ENCODE peak calls at places on chromosomes 7 and 10, in ten cellular contexts. K is right lobe of liver, P is K562, M is lung, F is tibial artery, L is uterus, G is fibroblast of the aortic adventitia, C is fibroblast of pulmonary artery, Q is mammary epithelial cell, I is lower leg skin. V is an unnamed sample.
A peak's percentile ranks its signal among the peaks of the same experiment; 100 is the strongest.

GRCh38 chr10:49280001-49280408 is 19.0 kb upstream of the C10orf71 start:
- DNase-seq in K (no peak), P (no peak), M (no peak), F (no peak), L (no peak), G (peak; percentile 45), C (peak; percentile 40), Q (peak; percentile 20), I (no peak), V (no peak)

GRCh38 chr7:141167376-141167964 is 93.6 kb downstream of the TMEM178B start:
- DNase-seq in K (no peak), P (no peak), M (no peak), F (no peak), L (no peak), G (no peak), C (no peak), Q (no peak), I (no peak), V (no peak)

GRCh38 chr10:13049774-13050420 is 48.4 kb upstream of the CCDC3 start:
- DNase-seq in K (no peak), P (no peak), M (no peak), F (no peak), L (no peak), G (no peak), C (no peak), Q (no peak), I (no peak), V (no peak)

GRCh38 chr7:26525413-26526287 is 234.0 kb downstream of the SNX10 start:
- DNase-seq in K (no peak), P (no peak), M (no peak), F (no peak), L (no peak), G (no peak), C (no peak), Q (no peak), I (no peak), V (no peak)

GRCh38 chr10:43648392-43649148 is at the start of gene ZNF32:
- DNase-seq in K (peak; percentile 89), P (peak; percentile 93), M (peak; percentile 86), F (peak; percentile 88), L (peak; percentile 83), G (peak; percentile 81), C (peak; percentile 86), Q (peak; percentile 73), I (peak; percentile 70), V (peak; percentile 71)

GRCh38 chr7:130875265-130875741 is 141.3 kb upstream of the KLF14 start:
- DNase-seq in K (peak; percentile 71), P (peak; percentile 87), M (peak; percentile 61), F (no peak), L (no peak), G (no peak), C (peak; percentile 53), Q (no peak), I (no peak), V (peak; percentile 61)

GRCh38 chr7:105487559-105488218 is 34.4 kb downstream of the PUS7 start:
- DNase-seq in K (no peak), P (peak; percentile 79), M (no peak), F (no peak), L (no peak), G (peak; percentile 88), C (peak; percentile 89), Q (peak; percentile 41), I (no peak), V (no peak)

GRCh38 chr7:107692501-107692900 is 31.9 kb downstream of the SLC26A4 start:
- DNase-seq in K (no peak), P (no peak), M (no peak), F (no peak), L (no peak), G (peak; percentile 66), C (no peak), Q (no peak), I (no peak), V (no peak)

GRCh38 chr10:86668297-86669165 is at the start of gene LDB3:
- DNase-seq in K (no peak), P (no peak), M (no peak), F (peak; percentile 96), L (peak; percentile 57), G (no peak), C (peak; percentile 30), Q (no peak), I (no peak), V (peak; percentile 91)

DNA sequence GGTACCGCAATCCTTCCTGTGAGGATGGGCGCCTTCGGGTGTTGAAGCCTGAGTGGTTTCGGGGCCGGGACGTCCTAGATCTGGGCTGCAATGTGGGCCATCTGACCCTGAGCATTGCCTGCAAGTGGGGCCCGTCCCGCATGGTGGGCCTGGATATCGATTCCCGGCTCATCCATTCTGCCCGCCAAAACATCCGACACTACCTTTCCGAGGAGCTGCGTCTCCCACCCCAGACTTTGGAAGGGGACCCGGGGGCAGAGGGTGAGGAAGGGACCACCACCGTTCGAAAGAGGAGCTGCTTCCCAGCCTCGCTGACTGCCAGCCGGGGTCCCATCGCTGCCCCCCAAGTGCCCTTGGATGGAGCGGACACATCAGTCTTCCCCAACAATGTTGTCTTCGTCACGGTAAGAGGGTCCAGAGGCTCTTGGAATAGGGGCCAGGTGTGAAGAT is 1.7 kb downstream of the MEPCE start:
- DNase-seq in K (peak; percentile 58), P (no peak), M (no peak), F (no peak), L (no peak), G (no peak), C (no peak), Q (no peak), I (no peak), V (no peak)
- H3K4me3 ChIP-seq in K (no peak overlapping the region), P (peak overlapping the region; percentile 82), M (no peak overlapping the region), F (no peak overlapping the region), L (peak overlapping the region; percentile 77), G (peak overlapping the region; percentile 83), C (peak overlapping the region; percentile 74), Q (no peak overlapping the region), I (no peak overlapping the region), V (no peak overlapping the region)

GRCh38 chr7:132575987-132576722 is at the start of gene PLXNA4:
- DNase-seq in K (no peak), P (no peak), M (no peak), F (no peak), L (peak; percentile 19), G (peak; percentile 11), C (peak; percentile 14), Q (no peak), I (no peak), V (no peak)
- TF ChIP-seq CTCF in K (no peak), P (no peak), M (no peak), F (no peak), L (no peak), G (no peak), C (no peak), Q (no peak), I (no peak), V (no peak)

DNA sequence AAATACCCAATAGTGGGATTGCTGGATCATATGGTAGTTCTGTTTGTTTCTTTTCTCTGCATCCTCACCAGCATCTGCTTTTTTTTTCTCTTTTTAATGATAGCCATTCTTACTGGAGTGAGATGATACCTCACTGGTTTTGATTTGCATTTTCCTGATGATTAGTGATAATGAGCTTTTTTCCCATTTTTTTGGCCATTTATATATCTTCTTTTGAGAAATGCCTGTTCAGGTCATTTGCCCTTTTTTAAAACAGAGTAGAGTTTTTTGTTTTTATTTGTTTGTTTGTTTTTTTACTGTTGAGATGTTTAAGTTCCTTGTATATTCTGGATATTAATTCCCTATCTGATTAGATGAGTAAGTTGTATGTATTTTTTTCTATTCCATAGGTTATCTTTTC is 205.8 kb upstream of the KAT6B start:
- DNase-seq in K (no peak), P (no peak), M (no peak), F (no peak), L (no peak), G (no peak), C (no peak), Q (no peak), I (no peak), V (no peak)
- H3K4me3 ChIP-seq in K (no peak overlapping the region), P (no peak overlapping the region), M (no peak overlapping the region), F (no peak overlapping the region), L (no peak overlapping the region), G (no peak overlapping the region), C (no peak overlapping the region), Q (no peak overlapping the region), I (no peak overlapping the region), V (no peak overlapping the region)

GRCh38 chr10:79318369-79318768 is 28.9 kb upstream of the PPIF start:
- DNase-seq in K (no peak), P (peak; percentile 36), M (no peak), F (no peak), L (no peak), G (no peak), C (no peak), Q (no peak), I (no peak), V (no peak)

GRCh38 chr10:79314761-79315601 is 32.3 kb upstream of the PPIF start:
- DNase-seq in K (peak; percentile 45), P (no peak), M (no peak), F (no peak), L (no peak), G (no peak), C (no peak), Q (no peak), I (no peak), V (peak; percentile 63)

GRCh38 chr10:79319372-79319771 is 27.9 kb upstream of the PPIF start:
- DNase-seq in K (no peak), P (no peak), M (no peak), F (no peak), L (no peak), G (no peak), C (no peak), Q (no peak), I (no peak), V (no peak)

GRCh38 chr10:79315602-79315920 is 31.7 kb upstream of the PPIF start:
- DNase-seq in K (no peak), P (no peak), M (no peak), F (no peak), L (no peak), G (no peak), C (no peak), Q (no peak), I (no peak), V (no peak)

GRCh38 chr10:79316671-79317431 is 30.4 kb upstream of the PPIF start:
- DNase-seq in K (peak; percentile 52), P (no peak), M (no peak), F (no peak), L (no peak), G (no peak), C (no peak), Q (no peak), I (no peak), V (no peak)
- TF ChIP-seq CTCF in K (no peak), P (peak; percentile 0), M (no peak), F (no peak), L (no peak), G (no peak), C (no peak), Q (no peak), I (no peak), V (no peak)

GRCh38 chr7:120272261-120272895 is 597 bp upstream of the KCND2 start:
- DNase-seq in K (no peak), P (peak; percentile 60), M (no peak), F (no peak), L (peak; percentile 27), G (peak; percentile 82), C (peak; percentile 70), Q (peak; percentile 29), I (no peak), V (no peak)
- H3K4me3 ChIP-seq in K (peak overlapping the region; percentile 12), P (no peak overlapping the region), M (peak overlapping the region; percentile 37), F (peak overlapping the region; percentile 52), L (peak overlapping the region; percentile 55), G (peak overlapping the region; percentile 80), C (peak overlapping the region; percentile 65), Q (peak overlapping the region; percentile 24), I (peak overlapping the region; percentile 4), V (peak overlapping the region; percentile 40)